ENCODE peak calls at places on chromosomes 6 and 20, in four cellular contexts. W is sigmoid colon, Q is transverse colon, M is stomach. T is an unnamed sample.

GRCh38 chr20:51354769-51355319 is 187.7 kb downstream of the NFATC2 start:
- DNase-seq in W (peak), Q (no peak), M (no peak), T (no peak)

GRCh38 chr6:169495601-169496000 is 206.2 kb downstream of the WDR27 start:
- DNase-seq in W (no peak), Q (no peak), M (no peak), T (no peak)

GRCh38 chr20:53428997-53429396 is 164.6 kb downstream of the ZNF217 start:
- DNase-seq in W (no peak), Q (no peak), M (no peak), T (no peak)

GRCh38 chr6:37225350-37226169 is 32.0 kb upstream of the TBC1D22B start:
- DNase-seq in W (no peak), Q (no peak), M (no peak), T (no peak)

GRCh38 chr6:27237089-27237723 is 10.3 kb upstream of the PRSS16 start:
- DNase-seq in W (no peak), Q (no peak), M (no peak), T (no peak)

GRCh38 chr6:26561533-26562466 is 23.6 kb downstream of the HMGN4 start:
- DNase-seq in W (no peak), Q (no peak), M (no peak), T (no peak)

GRCh38 chr6:10256113-10256690 is 158.7 kb downstream of the TFAP2A start:
- DNase-seq in W (no peak), Q (no peak), M (no peak), T (no peak)

GRCh38 chr20:62704341-62704948 is 4.2 kb upstream of the NTSR1 start:
- DNase-seq in W (peak), Q (peak), M (peak), T (no peak)

GRCh38 chr6:28353981-28354676 is 4.4 kb downstream of the ZKSCAN3 start:
- DNase-seq in W (peak), Q (peak), M (peak), T (peak)

GRCh38 chr6:135053433-135053832 is 1.2 kb downstream of the HBS1L start:
- DNase-seq in W (no peak), Q (no peak), M (no peak), T (no peak)

GRCh38 chr6:129601323-129601722 is 108.7 kb downstream of the ARHGAP18 start:
- DNase-seq in W (no peak), Q (no peak), M (no peak), T (no peak)

GRCh38 chr6:160882019-160882418 is 109.5 kb upstream of the MAP3K4 start:
- DNase-seq in W (no peak), Q (no peak), M (no peak), T (no peak)

GRCh38 chr6:47000842-47001241 is 41.3 kb downstream of the ADGRF1 start:
- DNase-seq in W (no peak), Q (no peak), M (no peak), T (no peak)

GRCh38 chr6:25447570-25447929 is 168.4 kb downstream of the CARMIL1 start:
- DNase-seq in W (no peak), Q (no peak), M (no peak), T (no peak)

GRCh38 chr6:134840086-134840485 is 109.8 kb downstream of the ALDH8A1 start:
- DNase-seq in W (no peak), Q (peak), M (no peak), T (no peak)

GRCh38 chr6:149065658-149066556 is 251.6 kb upstream of the TAB2 start:
- DNase-seq in W (no peak), Q (no peak), M (no peak), T (no peak)

GRCh38 chr6:154218336-154218735 is 138.3 kb downstream of the IPCEF1 start:
- DNase-seq in W (no peak), Q (no peak), M (no peak), T (no peak)

GRCh38 chr20:50510706-50511401 is 671 bp downstream of the PTPN1 start:
- DNase-seq in W (no peak), Q (peak), M (no peak), T (no peak)

GRCh38 chr6:104995989-104996617 is 39.2 kb downstream of the LIN28B start:
- DNase-seq in W (peak), Q (no peak), M (no peak), T (no peak)

GRCh38 chr6:118705799-118706481 is 54.5 kb upstream of the CEP85L start:
- DNase-seq in W (no peak), Q (peak), M (no peak), T (no peak)

GRCh38 chr6:90370493-90370959 is 73.9 kb upstream of the BACH2 start:
- DNase-seq in W (no peak), Q (no peak), M (no peak), T (no peak)

GRCh38 chr6:44300424-44300823 is 12.7 kb downstream of the AARS2 start:
- DNase-seq in W (no peak), Q (no peak), M (no peak), T (no peak)

GRCh38 chr6:44298864-44299263 is 14.3 kb downstream of the AARS2 start:
- DNase-seq in W (no peak), Q (no peak), M (no peak), T (no peak)

GRCh38 chr6:44294832-44295791 is 18.0 kb downstream of the AARS2 start:
- DNase-seq in W (no peak), Q (no peak), M (no peak), T (no peak)

GRCh38 chr6:44298055-44298803 is 14.9 kb downstream of the AARS2 start:
- DNase-seq in W (no peak), Q (no peak), M (no peak), T (no peak)

GRCh38 chr6:44297063-44298038 is 15.8 kb downstream of the AARS2 start:
- DNase-seq in W (no peak), Q (peak), M (peak), T (no peak)
- TF ChIP-seq POLR2AphosphoS5 in W (no peak), Q (no peak), M (no peak), T (no peak)

DNA sequence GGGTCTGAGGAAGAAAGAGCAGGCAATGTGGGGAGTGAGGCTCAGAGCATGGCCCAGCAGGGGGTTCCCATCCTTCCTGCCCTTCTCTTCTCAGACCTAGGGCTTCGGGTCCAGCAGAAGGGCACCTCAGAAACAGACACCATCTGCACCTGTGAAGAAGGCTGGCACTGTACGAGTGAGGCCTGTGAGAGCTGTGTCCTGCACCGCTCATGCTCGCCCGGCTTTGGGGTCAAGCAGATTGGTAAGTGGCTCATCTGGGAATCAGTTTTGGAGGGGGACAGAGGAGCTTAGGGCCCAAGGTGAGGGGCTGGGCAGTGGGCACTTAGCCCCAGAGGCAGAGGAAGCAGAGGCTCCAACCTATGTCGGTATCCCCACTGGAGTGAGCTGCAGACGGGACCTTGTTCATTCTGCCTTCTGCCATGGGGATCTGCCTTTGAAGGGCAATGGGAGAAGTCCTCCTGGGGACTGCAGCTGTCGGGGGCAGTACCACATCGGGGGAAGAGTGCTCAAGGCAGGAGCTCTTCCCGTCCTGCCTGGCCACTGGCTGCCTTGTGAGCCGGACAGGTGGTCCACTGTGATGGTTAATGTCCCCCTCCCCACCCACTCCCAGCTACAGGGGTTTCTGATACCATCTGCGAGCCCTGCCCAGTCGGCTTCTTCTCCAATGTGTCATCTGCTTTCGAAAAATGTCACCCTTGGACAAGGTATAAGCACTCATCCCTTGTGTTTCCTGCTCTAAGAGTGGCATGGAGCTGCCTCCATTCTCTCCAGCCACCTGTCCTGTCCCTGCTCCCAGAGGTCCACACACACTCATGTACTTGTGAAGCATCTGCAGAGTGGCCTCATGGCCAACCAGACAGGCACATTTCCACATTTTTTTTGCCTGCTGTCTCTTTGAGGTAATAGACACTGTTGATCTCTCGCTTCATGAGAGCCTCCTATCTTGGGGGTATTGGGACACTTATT is 4.7 kb downstream of the CD40 start:
- DNase-seq in W (no peak), Q (no peak), M (peak), T (no peak)
- TF ChIP-seq POLR2A in W (no peak), Q (no peak), M (no peak), T (no peak)

DNA sequence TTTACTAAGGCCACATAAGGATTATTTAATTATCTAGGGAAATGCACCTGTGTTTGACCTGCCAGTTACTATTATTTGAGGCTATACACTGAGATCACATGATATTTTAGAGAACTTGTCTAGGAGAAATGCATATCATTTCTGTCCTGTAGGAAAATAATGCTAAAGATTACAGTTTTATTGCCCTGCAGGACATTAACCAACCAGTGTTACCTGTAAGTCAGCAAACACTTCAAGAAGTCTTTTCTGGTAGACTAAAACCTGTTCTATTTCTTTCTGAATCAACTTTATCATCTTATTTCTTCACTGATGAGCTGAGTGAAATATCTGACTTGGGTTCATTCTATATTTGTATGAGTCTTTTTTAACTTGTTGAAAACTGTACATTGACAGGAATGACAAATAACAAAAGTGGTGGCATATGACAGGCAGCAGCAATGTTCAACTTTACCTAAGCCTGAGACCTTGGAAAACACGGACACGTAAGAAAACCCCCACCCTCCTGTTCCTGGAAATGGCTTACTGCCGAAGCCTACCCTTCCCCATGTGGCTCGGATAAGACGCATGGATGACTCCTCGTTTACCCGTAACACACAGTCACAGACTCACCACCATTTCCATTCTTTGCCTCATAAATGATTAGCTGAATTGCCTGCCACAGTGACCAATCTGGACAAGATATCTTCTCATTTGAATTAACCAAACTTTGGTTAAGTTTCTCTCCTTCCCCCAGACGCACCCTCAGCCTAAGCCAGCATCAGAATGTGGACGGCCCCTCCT is 118.0 kb upstream of the CD93 start:
- DNase-seq in W (no peak), Q (no peak), M (no peak), T (peak)
- TF ChIP-seq EP300 in W (no peak), Q (no peak), M (no peak), T (no peak)

DNA sequence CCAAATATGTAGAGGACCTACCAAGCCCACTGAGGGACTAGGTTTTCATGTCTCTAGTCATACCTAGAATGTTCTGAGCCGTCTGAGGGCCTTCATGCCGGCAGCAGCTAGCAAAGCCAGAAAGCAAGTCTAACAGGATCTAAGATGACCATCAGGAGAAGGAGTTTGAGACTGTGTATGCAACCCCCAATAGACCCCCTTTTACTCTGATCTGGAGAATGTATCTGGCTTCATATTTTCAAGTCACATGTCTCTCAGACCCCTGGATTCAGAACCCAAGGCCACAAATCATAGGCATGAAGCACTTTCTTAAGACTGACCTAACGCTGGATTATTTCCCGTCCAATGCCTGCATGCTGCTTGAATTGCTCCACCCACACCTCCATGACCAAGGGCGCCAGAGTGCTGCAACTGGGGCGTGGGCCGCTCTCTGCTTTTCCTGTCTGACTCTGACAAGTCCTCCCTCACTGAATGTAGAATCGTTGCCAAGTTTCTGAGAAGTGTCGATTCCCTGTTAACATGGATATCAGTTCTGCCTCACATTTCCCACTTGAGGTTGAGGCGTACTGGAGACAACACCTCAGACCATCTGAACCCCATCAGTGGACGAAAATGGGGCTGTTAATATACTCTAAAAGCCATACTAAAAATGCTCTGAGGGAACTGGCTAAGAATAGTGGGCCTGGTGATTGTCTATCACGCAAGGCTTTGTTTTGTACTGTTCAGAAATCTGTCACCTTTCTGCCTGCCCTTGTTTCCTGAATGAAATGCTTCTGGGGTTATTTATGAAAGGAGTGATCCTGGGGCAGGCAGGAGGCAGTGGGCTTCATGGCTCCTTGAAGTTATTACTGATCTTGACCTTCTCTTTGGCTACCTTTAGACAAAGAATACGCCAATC is 23.9 kb upstream of the ASXL1 start:
- DNase-seq in W (peak), Q (peak), M (peak), T (no peak)
- TF ChIP-seq POLR2AphosphoS5 in W (no peak), Q (no peak), M (no peak), T (no peak)

GRCh38 chr20:46683620-46683938 is 5.7 kb downstream of the TP53RK start:
- DNase-seq in W (no peak), Q (no peak), M (no peak), T (no peak)

GRCh38 chr20:46681032-46681854 is 8.0 kb downstream of the TP53RK start:
- DNase-seq in W (no peak), Q (peak), M (peak), T (no peak)

GRCh38 chr20:46683068-46683477 is 6.2 kb downstream of the TP53RK start:
- DNase-seq in W (no peak), Q (no peak), M (no peak), T (no peak)

GRCh38 chr20:46682063-46682821 is 7.0 kb downstream of the TP53RK start:
- DNase-seq in W (no peak), Q (no peak), M (no peak), T (no peak)

GRCh38 chr20:46683939-46684750 is 5.1 kb downstream of the TP53RK start:
- DNase-seq in W (peak), Q (no peak), M (peak), T (no peak)
- TF ChIP-seq POLR2A in W (no peak), Q (no peak), M (no peak), T (no peak)

GRCh38 chr6:165638530-165638929 is 24.5 kb downstream of the PDE10A start:
- DNase-seq in W (no peak), Q (no peak), M (no peak), T (no peak)

GRCh38 chr6:165634486-165634885 is 28.6 kb downstream of the PDE10A start:
- DNase-seq in W (no peak), Q (no peak), M (no peak), T (no peak)

GRCh38 chr6:165636415-165637048 is 26.5 kb downstream of the PDE10A start:
- DNase-seq in W (no peak), Q (no peak), M (no peak), T (no peak)

GRCh38 chr6:165636015-165636414 is 27.0 kb downstream of the PDE10A start:
- DNase-seq in W (no peak), Q (no peak), M (no peak), T (no peak)

DNA sequence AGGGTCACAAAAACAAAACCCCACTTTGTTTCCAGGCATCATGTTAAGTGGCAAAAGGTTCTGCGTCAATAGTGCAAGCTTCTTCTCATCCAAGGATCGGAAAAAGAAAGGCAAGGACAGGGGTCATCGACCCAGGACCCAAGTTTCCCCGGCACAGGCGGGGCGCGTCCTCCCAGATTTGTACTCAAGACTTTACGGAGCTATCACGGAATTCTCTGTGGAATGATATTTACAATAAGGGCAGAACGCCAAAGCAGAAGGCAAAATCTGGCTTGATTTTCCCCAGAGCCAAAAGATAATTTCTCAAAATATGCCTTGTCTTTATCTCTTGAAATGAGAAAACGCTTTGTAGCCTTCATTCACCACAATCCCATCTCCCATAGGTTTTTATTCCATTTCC is 25.4 kb downstream of the PDE10A start:
- DNase-seq in W (no peak), Q (no peak), M (no peak), T (no peak)
- TF ChIP-seq EP300 in W (no peak), Q (no peak), M (no peak), T (no peak)